ENCODE peak calls at places on chromosomes 4 and X, in five cellular contexts. K is left lung, Z is fibroblast of the aortic adventitia, C is Peyer's patch, P is kidney. T is an unnamed sample.

GRCh38 chr4:8854016-8854415 is 17.6 kb downstream of the HMX1 start:
- DNase-seq in K (no peak), C (no peak), P (no peak), Z (no peak), T (no peak)

GRCh38 chrX:141787655-141788054 is 50.5 kb upstream of the MAGEC3 start:
- DNase-seq in C (no peak), Z (no peak), K (no peak), P (peak; percentile 37), T (no peak)

GRCh38 chrX:107776649-107777535 is 641 bp upstream of the NCBP2L start:
- DNase-seq in C (peak; percentile 61), Z (peak; percentile 91), K (peak; percentile 81), P (peak; percentile 88), T (peak; percentile 91)

GRCh38 chr4:21522296-21522695 is 426.3 kb downstream of the KCNIP4 start:
- DNase-seq in K (no peak), Z (no peak), P (no peak), C (no peak), T (no peak)

GRCh38 chr4:65498606-65499005 is 171.7 kb downstream of the EPHA5 start:
- DNase-seq in P (no peak), Z (no peak), K (no peak), C (no peak), T (no peak)

GRCh38 chrX:148806145-148806868 is 305.9 kb downstream of the AFF2 start:
- DNase-seq in K (no peak), P (no peak), Z (no peak), C (no peak), T (no peak)

GRCh38 chr4:55251896-55252295 is 94.1 kb upstream of the SRD5A3 start:
- DNase-seq in C (no peak), K (no peak), P (no peak), Z (no peak), T (no peak)

GRCh38 chr4:26055855-26056254 is 141.8 kb downstream of the SMIM20 start:
- DNase-seq in Z (no peak), C (no peak), P (no peak), K (no peak), T (no peak)

GRCh38 chr4:128583753-128584712 is 225.5 kb upstream of the JADE1 start:
- DNase-seq in Z (peak; percentile 53), C (no peak), K (no peak), P (no peak), T (peak; percentile 55)

GRCh38 chrX:78673256-78673655 is 14.1 kb upstream of the RTL3 start:
- DNase-seq in P (no peak), Z (no peak), K (no peak), C (no peak), T (peak; percentile 51)

GRCh38 chr4:76704133-76704881 is 193.6 kb downstream of the SOWAHB start:
- DNase-seq in P (no peak), C (peak; percentile 68), K (no peak), Z (peak; percentile 83), T (peak; percentile 61)

GRCh38 chr4:95193391-95194224 is 355.2 kb downstream of the UNC5C start:
- DNase-seq in P (no peak), Z (no peak), C (no peak), K (no peak), T (no peak)

DNA sequence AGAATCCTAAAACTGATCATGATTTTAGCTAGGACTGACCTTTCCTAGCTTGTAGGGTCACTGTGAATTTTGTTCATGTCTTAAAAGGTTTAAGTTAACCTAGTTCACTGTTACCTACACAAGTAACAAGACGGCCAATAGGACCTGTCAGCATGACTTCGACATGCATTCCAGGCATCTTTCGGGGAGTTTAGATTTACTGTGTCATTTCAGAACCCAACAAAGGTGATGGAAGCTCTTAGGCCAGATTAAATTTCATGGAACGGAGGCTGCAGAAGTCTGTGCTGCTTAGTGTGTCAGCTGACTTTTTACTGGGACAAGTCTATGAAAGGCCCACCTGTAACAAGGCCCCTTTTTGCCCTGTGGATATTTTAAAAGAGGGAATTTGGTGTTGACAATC is 93.1 kb downstream of the GATB start:
- DNase-seq in Z (no peak), P (no peak), K (no peak), C (no peak), T (no peak)
- H3K4me3 ChIP-seq in Z (no peak overlapping the region), P (no peak overlapping the region), K (no peak overlapping the region), C (no peak overlapping the region), T (no peak overlapping the region)

DNA sequence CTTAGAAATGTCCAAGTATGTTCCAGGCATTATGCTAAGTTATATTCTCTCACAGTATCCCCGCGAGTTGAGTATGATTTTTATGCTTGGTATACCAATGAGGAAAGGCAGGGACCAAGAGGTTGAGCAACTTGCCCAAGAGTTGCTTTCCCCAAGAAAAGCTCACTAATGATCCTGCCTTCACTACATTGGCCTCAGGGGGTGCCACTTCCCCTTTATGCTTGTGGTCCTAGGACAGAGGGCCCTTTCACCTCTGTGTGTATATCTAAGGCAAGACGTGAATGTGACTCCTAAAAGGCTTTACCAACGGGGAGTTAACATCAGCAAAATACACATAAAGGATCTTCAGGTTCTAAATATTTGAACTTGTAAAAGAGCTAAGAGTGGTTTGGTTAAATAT is 164.4 kb upstream of the CPEB2 start:
- DNase-seq in Z (no peak), K (no peak), P (no peak), C (no peak), T (no peak)
- TF ChIP-seq CTCF in Z (no peak), K (no peak), P (no peak), C (no peak), T (no peak)

DNA sequence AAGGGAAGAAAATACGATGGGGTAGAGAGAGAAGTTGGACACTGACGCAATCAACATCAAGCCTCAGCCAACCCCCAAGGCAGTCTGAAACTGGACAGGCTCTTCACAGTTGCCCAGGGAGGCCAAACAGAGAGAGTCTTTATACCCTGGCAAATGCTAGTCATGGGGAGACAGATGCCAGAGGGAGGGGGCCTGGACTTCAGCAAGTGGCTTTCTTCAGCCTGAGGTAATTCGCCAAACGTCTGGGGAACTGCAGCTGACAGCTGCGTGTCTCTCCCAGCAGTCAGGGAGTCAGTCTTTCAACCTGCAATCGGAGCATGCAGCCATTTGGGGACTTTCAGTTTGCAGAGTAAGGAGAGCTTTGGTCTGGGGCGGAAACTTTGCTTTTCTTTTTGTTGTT is 521.6 kb downstream of the TRIML1 start:
- DNase-seq in Z (no peak), C (no peak), P (no peak), K (no peak), T (no peak)
- H3K4me3 ChIP-seq in Z (no peak overlapping the region), C (no peak overlapping the region), P (no peak overlapping the region), K (no peak overlapping the region), T (no peak overlapping the region)

GRCh38 chr4:86935833-86936721 is 1.3 kb downstream of the AFF1 start:
- DNase-seq in Z (peak; percentile 78), K (peak; percentile 74), C (peak; percentile 82), P (peak; percentile 88), T (peak; percentile 70)
- TF ChIP-seq CTCF in Z (no peak), K (no peak), C (no peak), P (no peak), T (no peak)

GRCh38 chr4:24470681-24471622 is 113.4 kb downstream of the DHX15 start:
- DNase-seq in Z (peak; percentile 36), P (peak; percentile 75), K (peak; percentile 46), C (peak; percentile 52), T (peak; percentile 45)
- H3K4me3 ChIP-seq in Z (peak overlapping the region; percentile 73), P (no peak overlapping the region), K (peak overlapping the region; percentile 51), C (peak overlapping the region; percentile 57), T (peak overlapping the region; percentile 27)

GRCh38 chrX:9560219-9560618 is 95.4 kb downstream of the TBL1X start:
- DNase-seq in K (no peak), P (no peak), C (no peak), Z (no peak), T (no peak)

GRCh38 chrX:9569875-9570274 is 105.0 kb downstream of the TBL1X start:
- DNase-seq in P (no peak), Z (peak; percentile 50), C (no peak), K (no peak), T (peak; percentile 25)

GRCh38 chrX:9561199-9561598 is 96.3 kb downstream of the TBL1X start:
- DNase-seq in C (no peak), P (no peak), Z (no peak), K (no peak), T (no peak)

GRCh38 chrX:9562851-9563250 is 98.0 kb downstream of the TBL1X start:
- DNase-seq in Z (peak; percentile 74), K (no peak), C (no peak), P (no peak), T (peak; percentile 73)

GRCh38 chrX:9566150-9566621 is 101.3 kb downstream of the TBL1X start:
- DNase-seq in K (peak; percentile 56), C (peak; percentile 50), P (no peak), Z (peak; percentile 86), T (peak; percentile 87)
- TF ChIP-seq CTCF in K (no peak), C (no peak), P (no peak), Z (no peak), T (no peak)

DNA sequence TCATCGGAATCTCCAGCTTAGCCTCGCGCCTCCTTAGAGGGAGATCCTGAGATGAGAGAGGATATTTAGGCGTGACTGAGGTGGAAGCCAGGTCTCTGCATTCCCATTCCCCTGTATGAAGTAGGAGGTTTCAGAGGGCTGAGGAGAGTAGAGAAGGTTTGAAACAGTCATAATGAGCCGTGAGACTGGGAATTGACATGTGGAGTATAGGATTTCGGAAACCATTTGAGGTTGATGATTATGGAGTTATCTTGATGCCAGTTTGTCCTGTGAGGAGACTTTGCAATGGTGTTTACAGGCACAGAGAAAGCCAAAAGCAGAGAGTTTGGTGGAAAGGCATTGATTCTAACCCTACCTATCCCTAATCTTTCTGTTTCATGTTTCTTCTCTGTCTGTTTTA is 2.0 kb downstream of the CHST7 start:
- DNase-seq in P (no peak), Z (no peak), C (no peak), K (no peak), T (no peak)
- H3K4me3 ChIP-seq in P (peak overlapping the region; percentile 59), Z (peak overlapping the region; percentile 60), C (peak overlapping the region; percentile 56), K (peak overlapping the region; percentile 54), T (peak overlapping the region; percentile 17)

T was measured in fibroblast of mammary gland.